ENCODE peak calls at places on chromosomes 4 and X, in nine cellular contexts. A, H, I, E, K, N, Z, M and X are unnamed samples.

GRCh38 chrX:37454537-37455285 is 105.5 kb downstream of the PRRG1 start:
- DNase-seq in K (no peak), M (no peak), I (no peak), E (no peak), H (no peak), A (no peak), N (peak; percentile 37), Z (no peak), X (no peak)

GRCh38 chrX:109826954-109827708 is 94.1 kb upstream of the ACSL4 start:
- DNase-seq in E (no peak), K (no peak), A (no peak), M (no peak), Z (peak; percentile 50), N (peak; percentile 76), H (no peak), I (no peak), X (no peak)

GRCh38 chr4:39312821-39313220 is 53.3 kb downstream of the RFC1 start:
- DNase-seq in M (no peak), E (no peak), N (no peak), A (no peak), K (no peak), Z (no peak), H (no peak), I (no peak), X (no peak)

GRCh38 chr4:159342374-159342773 is 239.5 kb downstream of the RAPGEF2 start:
- DNase-seq in I (no peak), H (no peak), Z (no peak), N (no peak), K (no peak), M (no peak), E (no peak), A (no peak), X (no peak)

GRCh38 chr4:10589808-10590207 is 94.8 kb downstream of the CLNK start:
- DNase-seq in E (peak; percentile 7), A (no peak), N (peak; percentile 83), Z (peak; percentile 69), I (no peak), H (no peak), K (no peak), M (no peak), X (no peak)

GRCh38 chr4:93828830-93829530 is 427 bp downstream of the ATOH1 start:
- DNase-seq in N (no peak), A (peak; percentile 16), I (peak; percentile 24), E (no peak), M (no peak), Z (no peak), K (no peak), H (no peak), X (no peak)

GRCh38 chr4:141524116-141524515 is 112.3 kb upstream of the IL15 start:
- DNase-seq in K (peak; percentile 39), Z (no peak), I (no peak), H (no peak), A (no peak), E (no peak), M (no peak), N (peak; percentile 8), X (no peak)

GRCh38 chr4:104064650-104065577 is 345.1 kb upstream of the TACR3 start:
- DNase-seq in K (no peak), E (peak; percentile 64), A (peak; percentile 64), Z (no peak), H (no peak), N (peak; percentile 39), I (peak; percentile 11), M (peak; percentile 15), X (no peak)

GRCh38 chr4:8594097-8595038 is 1.8 kb downstream of the CPZ start:
- DNase-seq in E (peak; percentile 55), H (no peak), I (peak; percentile 81), M (no peak), A (peak; percentile 49), N (peak; percentile 80), K (peak; percentile 17), Z (peak; percentile 35), X (no peak)

GRCh38 chr4:171266666-171267065 is 546.5 kb upstream of the GALNTL6 start:
- DNase-seq in H (no peak), K (no peak), E (no peak), N (no peak), Z (no peak), A (no peak), M (no peak), I (no peak), X (no peak)

GRCh38 chr4:53929311-53929710 is 135.1 kb downstream of the CHIC2 start:
- DNase-seq in H (no peak), Z (no peak), K (no peak), I (no peak), N (peak; percentile 58), M (no peak), A (no peak), E (no peak), X (no peak)

GRCh38 chr4:87298362-87298761 is 24.3 kb downstream of the HSD17B13 start:
- DNase-seq in I (no peak), Z (no peak), H (no peak), M (no peak), A (no peak), E (no peak), N (no peak), K (no peak), X (no peak)

GRCh38 chrX:123833387-123833786 is 26.5 kb upstream of the XIAP start:
- DNase-seq in A (peak; percentile 57), K (no peak), N (peak; percentile 55), M (no peak), Z (no peak), E (peak; percentile 65), I (peak; percentile 65), H (peak; percentile 43), X (peak; percentile 33)
- TF ChIP-seq CTCF in A (peak; percentile 61), K (peak; percentile 65), N (peak; percentile 63), M (peak; percentile 74), Z (peak; percentile 65), E (peak; percentile 77), I (peak; percentile 67), H (peak; percentile 66), X (peak; percentile 70)

DNA sequence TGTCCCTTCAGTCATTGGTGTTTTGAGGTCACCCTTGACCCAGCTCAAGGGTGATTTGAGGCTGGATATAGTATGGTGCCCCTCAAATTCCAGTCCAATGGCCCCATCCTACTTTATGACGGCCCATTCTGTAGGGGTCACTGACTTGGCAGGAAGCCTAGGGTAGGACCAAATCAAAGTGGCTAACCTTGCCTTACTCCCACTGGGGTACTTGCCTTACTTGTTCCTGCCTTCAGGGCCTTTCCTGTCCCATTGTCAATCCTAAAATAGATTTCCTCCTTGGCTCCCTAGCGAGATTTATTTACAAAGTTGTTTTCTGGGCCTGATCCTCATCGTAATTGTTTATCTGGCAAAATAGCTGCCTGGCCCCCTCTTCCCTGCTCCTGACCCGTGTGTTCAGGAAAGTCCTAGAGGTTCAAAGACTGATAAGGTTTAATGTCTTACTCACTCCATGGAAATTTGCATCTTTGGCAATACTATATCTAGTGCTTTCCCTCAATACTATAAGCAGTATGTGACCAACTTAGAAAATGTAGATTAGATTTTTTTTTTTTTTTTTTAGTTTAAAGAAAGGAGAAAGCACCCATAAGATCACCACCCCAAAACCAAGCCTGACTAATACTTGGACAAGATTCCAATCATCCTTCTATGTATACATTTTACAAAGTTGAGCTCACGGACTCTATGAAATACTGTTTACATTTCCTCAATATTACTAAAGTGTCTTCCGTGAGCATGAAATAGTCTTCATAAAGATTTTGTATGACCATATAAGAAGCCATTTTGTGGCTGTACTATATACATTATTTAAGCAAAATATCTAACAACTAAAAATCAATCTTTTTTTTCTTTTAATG is 44.8 kb downstream of the MSN start:
- DNase-seq in E (no peak), N (peak; percentile 14), Z (no peak), I (no peak), H (no peak), M (no peak), A (no peak), K (no peak), X (no peak)
- TF ChIP-seq CTCF in E (no peak), N (no peak), Z (no peak), I (no peak), H (no peak), M (no peak), A (no peak), K (no peak), X (no peak)

DNA sequence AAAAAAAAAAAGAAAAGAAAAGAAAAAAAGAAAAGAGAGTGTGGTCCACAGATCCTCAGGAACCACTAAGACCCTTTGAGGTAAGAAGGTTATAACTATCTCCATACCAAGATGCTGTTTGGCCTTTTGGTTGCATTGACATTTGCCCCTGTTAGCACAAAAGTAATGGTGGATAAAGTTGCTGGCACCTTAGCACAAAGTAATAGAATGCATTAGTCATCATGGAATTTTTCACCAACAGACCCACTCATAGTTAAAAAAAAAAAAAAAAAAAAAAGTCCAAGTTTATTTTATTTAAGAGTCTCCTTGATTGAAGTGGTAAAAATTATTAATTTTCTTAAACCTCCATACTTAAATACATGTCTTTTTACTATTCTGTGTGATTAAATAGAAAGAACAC is 78.4 kb upstream of the RBPJ start:
- DNase-seq in K (no peak), A (no peak), I (no peak), N (no peak), E (no peak), H (no peak), M (no peak), Z (no peak), X (no peak)
- TF ChIP-seq CTCF in K (no peak), A (no peak), I (no peak), N (no peak), E (no peak), H (no peak), M (no peak), Z (no peak), X (no peak)

DNA sequence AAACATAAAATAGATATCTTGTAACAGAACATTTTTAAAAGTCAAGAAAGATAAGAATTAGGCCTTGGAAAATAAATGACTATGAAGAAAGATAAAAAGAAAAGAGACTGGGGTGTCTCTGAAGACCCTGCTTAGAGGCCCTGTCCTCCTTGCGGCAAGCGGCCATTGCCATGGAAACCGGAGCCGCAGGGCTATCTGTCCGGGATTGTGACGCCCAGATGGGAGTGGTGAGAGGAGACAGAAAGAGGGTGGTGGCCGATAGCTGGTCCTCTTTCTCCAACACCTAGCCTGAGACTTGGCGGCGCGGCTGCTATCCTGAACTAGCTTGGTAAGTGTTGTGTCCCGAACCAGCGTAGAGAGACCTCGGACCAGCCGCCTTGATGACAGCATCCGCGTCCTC is at the start of gene DUSP21:
- DNase-seq in H (no peak), A (no peak), I (no peak), N (peak; percentile 0), K (no peak), M (no peak), E (no peak), Z (no peak), X (no peak)
- TF ChIP-seq CTCF in H (no peak), A (no peak), I (no peak), N (no peak), K (no peak), M (no peak), E (no peak), Z (no peak), X (no peak)

DNA sequence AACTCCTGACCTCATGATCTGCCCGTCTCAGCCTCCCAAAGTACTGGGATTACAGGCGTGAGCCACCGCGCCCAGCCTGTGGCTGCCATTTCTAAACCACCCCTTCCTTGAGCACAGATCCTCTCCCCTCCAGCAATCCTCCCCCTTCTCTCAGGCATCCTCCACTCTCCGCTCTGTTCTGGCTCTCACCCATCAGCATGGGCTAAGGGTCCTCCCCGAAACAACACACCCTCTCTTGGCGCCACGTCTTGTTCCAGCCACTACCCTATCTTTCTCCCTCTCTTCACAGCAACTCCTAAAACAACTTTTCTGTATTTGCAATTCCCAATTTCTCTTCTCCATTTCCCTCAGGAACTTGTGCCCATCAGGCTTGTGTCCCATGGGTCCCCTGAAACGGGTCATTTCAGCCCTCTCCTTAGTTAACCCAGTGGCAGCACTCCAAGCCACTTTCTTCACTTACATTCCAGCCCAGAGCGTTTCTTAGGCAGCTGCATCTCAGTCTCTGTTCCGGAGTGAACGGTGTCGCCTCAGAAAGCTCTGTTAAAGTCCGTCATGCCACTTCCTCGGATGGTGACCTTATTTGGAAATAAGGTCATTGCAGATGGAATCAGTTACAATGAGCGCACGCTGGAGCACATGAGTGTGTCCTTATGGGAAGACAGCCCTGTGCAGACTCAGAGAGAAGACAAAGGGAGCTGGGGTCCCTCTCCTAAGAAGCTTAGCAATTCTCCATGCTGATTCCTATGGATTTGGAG is 28.3 kb upstream of the CLDN24 start:
- DNase-seq in Z (peak; percentile 49), A (no peak), E (no peak), H (no peak), K (peak; percentile 53), I (no peak), M (no peak), N (no peak), X (no peak)
- TF ChIP-seq CTCF in Z (no peak), A (no peak), E (no peak), H (no peak), K (no peak), I (no peak), M (no peak), N (no peak), X (no peak)